ENCODE peak calls at places on chromosome 13, in five cellular contexts. F is transverse colon, L is gastrocnemius medialis, N is A549, B is IMR-90. U is an unnamed sample.

GRCh38 chr13:83941669-83942335 is 59.5 kb upstream of the SLITRK1 start:
- DNase-seq in N (peak), B (no peak), L (no peak), F (no peak), U (no peak)

GRCh38 chr13:110319774-110320509 is 12.9 kb downstream of the COL4A2 start:
- DNase-seq in N (peak), L (no peak), B (peak), F (no peak), U (no peak)

GRCh38 chr13:45278096-45278645 is 62.8 kb downstream of the TPT1 start:
- DNase-seq in B (no peak), F (no peak), N (no peak), L (no peak), U (no peak)

GRCh38 chr13:101626925-101627555 is 174.6 kb downstream of the ITGBL1 start:
- DNase-seq in N (no peak), F (no peak), L (no peak), B (peak), U (no peak)

GRCh38 chr13:29301027-29301426 is 294.5 kb downstream of the SLC7A1 start:
- DNase-seq in B (no peak), N (no peak), F (no peak), L (no peak), U (no peak)

GRCh38 chr13:39527961-39528720 is 74.9 kb downstream of the LHFPL6 start:
- DNase-seq in B (peak), F (no peak), L (peak), N (peak), U (no peak)

GRCh38 chr13:24834902-24835510 is 71.0 kb downstream of the RNF17 start:
- DNase-seq in F (peak), L (no peak), B (no peak), N (no peak), U (no peak)

GRCh38 chr13:49664606-49665005 is 26.7 kb downstream of the EBPL start:
- DNase-seq in B (no peak), F (no peak), L (no peak), N (no peak), U (no peak)

GRCh38 chr13:84121456-84121855 is 239.2 kb upstream of the SLITRK1 start:
- DNase-seq in N (no peak), L (no peak), B (no peak), F (no peak), U (no peak)

GRCh38 chr13:34926513-34926912 is 15.6 kb upstream of the NBEA start:
- DNase-seq in F (no peak), B (peak), N (peak), L (no peak), U (no peak)

GRCh38 chr13:23433171-23434153 is at the start of gene SACS:
- DNase-seq in N (peak), B (peak), F (no peak), L (peak), U (no peak)

GRCh38 chr13:36430247-36431203 is 1.8 kb upstream of the CCNA1 start:
- DNase-seq in N (no peak), B (no peak), L (no peak), F (no peak), U (peak)

GRCh38 chr13:39025433-39025839 is 12.5 kb downstream of the PROSER1 start:
- DNase-seq in N (no peak), L (peak), B (no peak), F (peak), U (no peak)

GRCh38 chr13:75704942-75705320 is 68.8 kb downstream of the LMO7 start:
- DNase-seq in L (no peak), N (peak), B (no peak), F (peak), U (no peak)

GRCh38 chr13:34435338-34435737 is 506.7 kb upstream of the NBEA start:
- DNase-seq in L (no peak), B (no peak), N (peak), F (no peak), U (no peak)

GRCh38 chr13:28705734-28706133 is 13.0 kb downstream of the SLC46A3 start:
- DNase-seq in L (no peak), N (no peak), F (no peak), B (peak), U (no peak)

GRCh38 chr13:51590966-51591627 is 6.8 kb downstream of the WDFY2 start:
- DNase-seq in B (peak), L (peak), F (no peak), N (peak), U (peak)

GRCh38 chr13:36096411-36097184 is 34.6 kb downstream of the DCLK1 start:
- DNase-seq in F (no peak), L (no peak), N (no peak), B (no peak), U (no peak)

GRCh38 chr13:42041684-42042035 is 6.8 kb upstream of the DGKH start:
- DNase-seq in N (peak), L (peak), B (peak), F (peak), U (peak)

DNA sequence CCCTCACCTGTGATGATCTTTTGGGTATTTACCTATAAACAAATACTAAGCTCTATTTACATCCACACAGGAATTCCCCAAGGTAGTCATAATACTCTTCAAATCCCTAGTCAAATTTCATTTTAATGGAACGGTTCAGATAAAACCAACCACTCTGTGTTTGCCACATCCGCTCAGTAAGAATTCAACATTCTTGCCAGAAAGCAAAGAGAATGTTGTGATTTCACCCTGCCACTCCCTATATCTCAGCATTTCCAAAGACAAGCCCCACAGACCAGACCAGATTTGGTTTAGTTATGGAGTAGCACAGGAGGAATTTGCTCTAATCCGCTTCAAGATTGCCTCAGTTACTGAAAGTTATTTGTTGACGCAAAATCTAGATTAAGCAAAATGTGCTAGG is 105.7 kb upstream of the SERP2 start:
- DNase-seq in B (peak), F (no peak), N (peak), L (no peak), U (no peak)
- H3K4me3 ChIP-seq in B (no peak), F (no peak), N (no peak), L (no peak), U (no peak)

GRCh38 chr13:21463424-21463823 is 4.3 kb upstream of the ZDHHC20 start:
- DNase-seq in N (no peak), F (no peak), L (no peak), B (no peak), U (no peak)
- TF ChIP-seq POLR2A in N (no peak), F (no peak), L (no peak), B (no peak), U (no peak)

GRCh38 chr13:48578516-48579166 is 45.8 kb upstream of the RCBTB2 start:
- DNase-seq in B (no peak), N (no peak), F (no peak), L (no peak), U (no peak)

GRCh38 chr13:48573213-48573612 is 40.3 kb upstream of the RCBTB2 start:
- DNase-seq in N (no peak), B (no peak), L (no peak), F (no peak), U (no peak)

GRCh38 chr13:48576448-48576993 is 43.6 kb upstream of the RCBTB2 start:
- DNase-seq in F (no peak), N (no peak), B (no peak), L (no peak), U (no peak)

GRCh38 chr13:48574036-48574796 is 41.3 kb upstream of the RCBTB2 start:
- DNase-seq in B (no peak), F (no peak), L (no peak), N (no peak), U (no peak)

DNA sequence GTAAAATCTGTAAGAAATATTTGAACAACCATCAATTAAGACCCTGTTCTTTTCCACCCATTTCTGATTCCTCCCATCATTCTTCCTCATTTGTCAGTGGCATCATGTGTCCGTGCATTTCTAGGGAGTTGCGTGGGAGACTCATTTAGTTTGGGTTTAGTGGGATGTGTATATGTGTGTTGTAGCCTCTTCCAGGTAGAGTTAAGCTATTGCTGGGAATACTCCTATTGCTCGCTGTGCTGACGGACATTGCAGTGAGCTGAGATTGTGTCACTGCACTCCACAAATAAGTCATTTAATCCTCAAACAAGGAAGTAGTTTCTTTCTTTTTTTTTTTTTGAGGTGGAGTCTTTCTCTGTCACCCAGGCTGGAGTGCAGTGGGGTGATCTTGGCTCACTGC is 42.1 kb upstream of the RCBTB2 start:
- DNase-seq in F (no peak), N (no peak), L (no peak), B (no peak), U (no peak)
- TF ChIP-seq CTCF in F (no peak), N (no peak), L (no peak), B (no peak), U (no peak)

GRCh38 chr13:40983269-40983668 is 35.8 kb downstream of the ELF1 start:
- DNase-seq in B (no peak), N (no peak), L (no peak), F (no peak), U (no peak)
- H3K4me3 ChIP-seq in B (no peak), N (no peak), L (no peak), F (no peak), U (no peak)